ENCODE peak calls at places on chromosomes 6 and 20, in ten cellular contexts. S is NCI-H446; U is fibroblast of the aortic adventitia; T is CD4-positive, alpha-beta memory T cell; B is NCI-H774; P is RKO; I is GM20000; Z is left ventricle myocardium superior; E is effector memory CD4-positive, alpha-beta T cell; Q is head of caudate nucleus. W is an unnamed sample.

GRCh38 chr6:72035966-72036365 is 149.6 kb downstream of the RIMS1 start:
- DNase-seq in S (no peak), U (no peak), T (no peak), B (no peak), P (no peak), I (no peak), Z (no peak), E (no peak), Q (no peak), W (no peak)

GRCh38 chr20:32902456-32903420 is 44.0 kb downstream of the EFCAB8 start:
- DNase-seq in S (no peak), U (peak; percentile 56), T (peak; percentile 66), B (peak; percentile 45), P (peak; percentile 77), I (peak; percentile 71), Z (peak; percentile 61), E (peak; percentile 53), Q (peak; percentile 81), W (no peak)

GRCh38 chr6:68159433-68159832 is 475.6 kb upstream of the ADGRB3 start:
- DNase-seq in S (no peak), U (no peak), T (no peak), B (no peak), P (no peak), I (no peak), Z (no peak), E (no peak), Q (no peak), W (no peak)

GRCh38 chr6:31110825-31111582 is 1.4 kb downstream of the C6orf15 start:
- DNase-seq in S (no peak), U (no peak), T (no peak), B (no peak), P (no peak), I (no peak), Z (no peak), E (no peak), Q (no peak), W (no peak)

GRCh38 chr6:41370488-41371111 is 35.2 kb downstream of the NCR2 start:
- DNase-seq in S (no peak), U (no peak), T (no peak), B (no peak), P (peak; percentile 19), I (no peak), Z (no peak), E (no peak), Q (no peak), W (no peak)

GRCh38 chr20:3751664-3752385 is 15.7 kb downstream of the ADISSP start:
- DNase-seq in S (no peak), U (no peak), T (peak; percentile 45), B (no peak), P (no peak), I (peak; percentile 82), Z (peak; percentile 78), E (peak; percentile 26), Q (peak; percentile 49), W (peak; percentile 69)

GRCh38 chr6:15501806-15502450 is 160.9 kb downstream of the DTNBP1 start:
- DNase-seq in S (peak; percentile 19), U (peak; percentile 78), T (no peak), B (no peak), P (no peak), I (no peak), Z (peak; percentile 66), E (no peak), Q (peak; percentile 65), W (no peak)

GRCh38 chr20:35539756-35540212 is 2.1 kb upstream of the ERGIC3 start:
- DNase-seq in S (peak; percentile 27), U (no peak), T (peak; percentile 10), B (peak; percentile 96), P (no peak), I (peak; percentile 73), Z (no peak), E (no peak), Q (no peak), W (peak; percentile 85)

GRCh38 chr6:136544326-136544725 is 5.9 kb downstream of the MAP7 start:
- DNase-seq in S (no peak), U (no peak), T (no peak), B (no peak), P (no peak), I (no peak), Z (no peak), E (no peak), Q (no peak), W (no peak)

GRCh38 chr20:19274412-19275015 is 62.1 kb downstream of the SLC24A3 start:
- DNase-seq in S (no peak), U (no peak), T (no peak), B (no peak), P (no peak), I (no peak), Z (peak; percentile 60), E (no peak), Q (no peak), W (no peak)

GRCh38 chr20:5357942-5358341 is 41.2 kb upstream of the PROKR2 start:
- DNase-seq in S (no peak), U (no peak), T (no peak), B (no peak), P (no peak), I (no peak), Z (no peak), E (no peak), Q (no peak), W (no peak)

GRCh38 chr20:23361108-23361650 is 803 bp upstream of the GZF1 start:
- DNase-seq in S (no peak), U (peak; percentile 49), T (no peak), B (no peak), P (peak; percentile 64), I (no peak), Z (no peak), E (no peak), Q (no peak), W (no peak)

GRCh38 chr20:57202309-57202708 is 64.1 kb downstream of the BMP7 start:
- DNase-seq in S (no peak), U (no peak), T (no peak), B (no peak), P (no peak), I (no peak), Z (no peak), E (no peak), Q (no peak), W (no peak)

GRCh38 chr6:32816746-32817204 is at the start of gene HLA-DOB:
- DNase-seq in S (no peak), U (peak; percentile 4), T (peak; percentile 33), B (no peak), P (no peak), I (peak; percentile 84), Z (no peak), E (no peak), Q (no peak), W (peak; percentile 59)

GRCh38 chr6:43335469-43335868 is 26.8 kb upstream of the CRIP3 start:
- DNase-seq in S (no peak), U (no peak), T (no peak), B (peak; percentile 3), P (no peak), I (no peak), Z (no peak), E (no peak), Q (no peak), W (no peak)

GRCh38 chr6:5084787-5085637 is at the start of gene PPP1R3G:
- DNase-seq in S (no peak), U (peak; percentile 57), T (no peak), B (no peak), P (no peak), I (peak; percentile 82), Z (peak; percentile 76), E (no peak), Q (peak; percentile 21), W (peak; percentile 47)

GRCh38 chr6:10412165-10412947 is 2.5 kb downstream of the TFAP2A start:
- DNase-seq in S (peak; percentile 42), U (peak; percentile 89), T (peak; percentile 65), B (peak; percentile 38), P (peak; percentile 75), I (peak; percentile 80), Z (no peak), E (no peak), Q (no peak), W (peak; percentile 87)

GRCh38 chr20:53609501-53610445 is 16.1 kb upstream of the ZNF217 start:
- DNase-seq in S (no peak), U (no peak), T (peak; percentile 90), B (peak; percentile 61), P (no peak), I (no peak), Z (peak; percentile 60), E (peak; percentile 19), Q (no peak), W (peak; percentile 72)

W was measured in GM06990.